ENCODE peak calls at places on chromosomes 2 and 18, in eight cellular contexts. P, M, Q, V, D, H, G and Z are unnamed samples.

GRCh38 chr2:117980783-117981676 is 32.8 kb downstream of the CCDC93 start:
- DNase-seq in H (peak; percentile 78), P (no peak), Q (peak; percentile 90), M (peak; percentile 91), V (no peak), D (no peak), G (no peak), Z (no peak)

GRCh38 chr18:2002178-2002577 is 569.1 kb downstream of the METTL4 start:
- DNase-seq in V (peak; percentile 46), M (no peak), Q (peak; percentile 38), P (no peak), G (no peak), D (no peak), H (no peak), Z (no peak)

GRCh38 chr2:130933501-130933900 is 96.8 kb downstream of the ARHGEF4 start:
- DNase-seq in D (no peak), H (no peak), G (no peak), M (no peak), P (no peak), V (no peak), Q (no peak), Z (no peak)

GRCh38 chr2:153388246-153388645 is 90.3 kb downstream of the RPRM start:
- DNase-seq in P (no peak), D (no peak), Q (no peak), G (no peak), V (peak; percentile 14), M (no peak), H (peak; percentile 58), Z (no peak)

GRCh38 chr2:122707224-122707824 is 951.9 kb downstream of the TSN start:
- DNase-seq in G (no peak), Q (no peak), M (no peak), V (no peak), H (no peak), D (no peak), P (no peak), Z (peak; percentile 25)

GRCh38 chr18:58321986-58322385 is 278.0 kb downstream of the NEDD4L start:
- DNase-seq in V (peak; percentile 45), G (peak; percentile 11), P (no peak), D (peak; percentile 74), H (peak; percentile 41), M (peak; percentile 89), Q (peak; percentile 68), Z (peak; percentile 73)

GRCh38 chr18:50644807-50645206 is 84.9 kb downstream of the MAPK4 start:
- DNase-seq in P (no peak), H (no peak), V (peak; percentile 54), M (no peak), D (no peak), G (no peak), Q (peak; percentile 55), Z (no peak)

GRCh38 chr2:181810823-181811695 is 80.5 kb upstream of the ITPRID2 start:
- DNase-seq in P (no peak), V (no peak), Q (peak; percentile 82), H (peak; percentile 92), M (peak; percentile 84), G (no peak), D (peak; percentile 36), Z (no peak)

GRCh38 chr2:39780825-39781600 is 2.0 kb upstream of the THUMPD2 start:
- DNase-seq in D (no peak), V (no peak), M (no peak), Q (no peak), H (no peak), G (no peak), P (no peak), Z (no peak)

GRCh38 chr2:27992787-27993747 is 102.5 kb downstream of the BABAM2 start:
- DNase-seq in M (peak; percentile 38), V (peak; percentile 3), G (no peak), Q (peak; percentile 68), P (no peak), D (no peak), H (peak; percentile 37), Z (no peak)

GRCh38 chr2:134838143-134838620 is at the start of gene ACMSD:
- DNase-seq in M (no peak), G (no peak), V (no peak), D (no peak), P (no peak), Q (no peak), H (no peak), Z (no peak)

GRCh38 chr2:62178741-62179271 is 17.1 kb upstream of the B3GNT2 start:
- DNase-seq in V (no peak), Q (peak; percentile 32), P (no peak), D (no peak), G (no peak), H (peak; percentile 63), M (peak; percentile 39), Z (no peak)

GRCh38 chr2:34012728-34013302 is 413.7 kb upstream of the FAM98A start:
- DNase-seq in D (peak; percentile 44), H (peak; percentile 16), G (peak; percentile 59), M (peak; percentile 17), Q (peak; percentile 21), P (peak; percentile 66), V (peak; percentile 87), Z (no peak)

GRCh38 chr2:77522883-77523282 is 707 bp upstream of the LRRTM4 start:
- DNase-seq in H (no peak), V (no peak), P (no peak), G (no peak), Q (no peak), M (no peak), D (no peak), Z (no peak)

GRCh38 chr18:67980241-67980640 is 463.7 kb upstream of the DSEL start:
- DNase-seq in G (no peak), D (no peak), V (no peak), M (no peak), P (no peak), H (no peak), Q (no peak), Z (no peak)

GRCh38 chr18:7784171-7784570 is 217.1 kb downstream of the PTPRM start:
- DNase-seq in Q (no peak), M (no peak), D (no peak), G (no peak), H (no peak), V (peak; percentile 9), P (no peak), Z (no peak)

GRCh38 chr2:8469709-8470493 is 212.0 kb upstream of the ID2 start:
- DNase-seq in V (no peak), P (no peak), G (no peak), D (no peak), Q (no peak), M (no peak), H (peak; percentile 13), Z (no peak)

GRCh38 chr18:48002933-48003365 is 72.5 kb upstream of the SMAD2 start:
- DNase-seq in H (peak; percentile 56), V (no peak), P (no peak), D (peak; percentile 67), Q (peak; percentile 34), G (no peak), M (peak; percentile 88), Z (no peak)

GRCh38 chr2:203498161-203498560 is 36.9 kb downstream of the RAPH1 start:
- DNase-seq in D (no peak), V (no peak), G (no peak), P (no peak), M (peak; percentile 79), H (peak; percentile 48), Q (peak; percentile 84), Z (no peak)

GRCh38 chr2:237199577-237199976 is 113.9 kb downstream of the COPS8 start:
- DNase-seq in Q (no peak), V (no peak), D (no peak), M (no peak), P (no peak), H (no peak), G (peak; percentile 45), Z (no peak)
- TF ChIP-seq CTCF in Q (no peak), V (no peak), D (no peak), M (no peak), P (no peak), H (no peak), G (no peak), Z (no peak)

GRCh38 chr2:73113634-73113958 is 848 bp upstream of the RAB11FIP5 start:
- DNase-seq in H (no peak), Q (no peak), D (no peak), G (no peak), V (no peak), P (no peak), M (no peak), Z (no peak)

GRCh38 chr2:73114273-73114867 is 1.6 kb upstream of the RAB11FIP5 start:
- DNase-seq in G (no peak), D (no peak), H (no peak), V (no peak), Q (no peak), P (no peak), M (no peak), Z (no peak)

GRCh38 chr2:73111300-73112025 is 1.3 kb downstream of the RAB11FIP5 start:
- DNase-seq in H (peak; percentile 36), Q (peak; percentile 39), D (peak; percentile 55), V (peak; percentile 60), M (peak; percentile 42), G (no peak), P (no peak), Z (no peak)

GRCh38 chr2:73112026-73112912 is 479 bp downstream of the RAB11FIP5 start:
- DNase-seq in Q (peak; percentile 59), M (peak; percentile 13), H (no peak), D (peak; percentile 29), P (no peak), G (no peak), V (peak; percentile 79), Z (no peak)

DNA sequence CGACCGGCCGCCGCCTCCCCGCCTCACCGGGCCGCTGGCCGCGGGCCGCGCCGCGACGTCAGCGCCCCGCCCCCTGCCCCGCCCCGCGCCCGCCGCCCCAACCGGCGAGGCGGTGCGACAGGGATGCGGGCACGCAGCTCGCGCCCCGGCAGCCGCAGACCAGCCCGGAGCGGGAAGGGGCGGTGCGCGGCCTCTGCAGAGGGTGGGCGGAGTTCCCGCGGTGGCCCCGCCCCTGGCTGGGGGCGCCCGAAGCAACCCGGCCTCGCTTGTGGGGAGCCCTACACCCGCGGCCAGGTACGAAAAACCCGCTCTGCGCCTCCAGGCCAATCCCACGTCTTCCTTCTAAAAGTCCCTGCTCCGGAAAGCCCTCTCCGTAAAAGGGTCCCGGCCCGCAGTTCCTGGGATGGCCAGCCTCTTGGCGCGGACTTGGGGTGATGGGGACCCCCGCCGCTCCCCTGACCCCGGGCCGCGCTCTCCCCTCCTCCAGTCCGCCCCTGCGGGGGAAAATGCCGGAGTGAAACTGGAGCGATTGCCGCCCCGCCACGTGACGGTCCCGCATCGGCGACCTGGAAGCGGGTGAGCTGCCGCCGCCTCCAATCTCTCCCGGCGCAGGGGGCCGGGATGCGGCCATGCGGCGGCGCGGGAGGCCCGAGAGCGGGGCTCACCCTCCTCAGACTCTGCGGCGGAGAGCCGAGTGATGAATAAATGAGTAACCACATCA is at the start of gene RAB11FIP5:
- DNase-seq in M (peak; percentile 87), Q (peak; percentile 86), D (peak; percentile 85), H (peak; percentile 62), V (peak; percentile 92), P (peak; percentile 57), G (peak; percentile 38), Z (peak; percentile 77)
- TF ChIP-seq CTCF in M (peak; percentile 22), Q (no peak), D (no peak), H (no peak), V (peak; percentile 9), P (peak; percentile 22), G (no peak), Z (no peak)

GRCh38 chr2:241507430-241508239 is 749 bp downstream of the STK25 start:
- DNase-seq in D (peak; percentile 39), P (peak; percentile 49), V (peak; percentile 80), G (peak; percentile 36), Q (peak; percentile 37), H (no peak), M (peak; percentile 28), Z (peak; percentile 66)
- TF ChIP-seq CTCF in D (peak; percentile 17), P (peak; percentile 56), V (peak; percentile 45), G (no peak), Q (peak; percentile 24), H (no peak), M (peak; percentile 54), Z (no peak)

GRCh38 chr2:13046557-13047165 is 329.9 kb downstream of the TRIB2 start:
- DNase-seq in D (no peak), M (peak; percentile 8), P (no peak), Q (peak; percentile 36), V (no peak), G (peak; percentile 3), H (peak; percentile 5), Z (no peak)
- TF ChIP-seq CTCF in D (no peak), M (peak; percentile 77), P (peak; percentile 73), Q (peak; percentile 38), V (peak; percentile 40), G (peak; percentile 70), H (no peak), Z (peak; percentile 21)